ENCODE peak calls at places on chromosomes 4 and X, in nine cellular contexts. O is ovary, U is breast epithelium, Q is uterus, N is endothelial cell of umbilical vein, F is H1, W is thyroid gland, J is tibial nerve, H is A549. Z is an unnamed sample. For H3K4me1, the result is how much of the 10 kb centered on the place peaks cover.

GRCh38 chrX:54961750-54962149 is 32.2 kb downstream of the PFKFB1 start:
- DNase-seq in O (no peak), U (no peak), Q (no peak), N (no peak), F (no peak), W (no peak), J (no peak), H (no peak), Z (no peak)

GRCh38 chr4:168701061-168701460 is 204.2 kb downstream of the PALLD start:
- DNase-seq in O (no peak), U (no peak), Q (no peak), N (no peak), F (no peak), W (peak), J (no peak), H (no peak), Z (no peak)

GRCh38 chrX:132022115-132022862 is 813 bp upstream of the STK26 start:
- DNase-seq in O (no peak), U (no peak), Q (no peak), N (peak), F (no peak), W (no peak), J (no peak), H (peak), Z (no peak)

GRCh38 chrX:41150043-41150442 is 64.8 kb downstream of the USP9X start:
- DNase-seq in O (no peak), U (no peak), Q (no peak), N (no peak), F (no peak), W (no peak), J (no peak), H (no peak), Z (no peak)

GRCh38 chr4:38930199-38930598 is 62.6 kb downstream of the FAM114A1 start:
- DNase-seq in O (no peak), U (no peak), Q (no peak), N (no peak), F (no peak), W (no peak), J (no peak), H (no peak), Z (no peak)

GRCh38 chr4:27666943-27667342 is 806.3 kb downstream of the STIM2 start:
- DNase-seq in O (no peak), U (no peak), Q (no peak), N (no peak), F (no peak), W (no peak), J (no peak), H (peak), Z (no peak)

GRCh38 chr4:161929966-161930365 is 233.8 kb downstream of the FSTL5 start:
- DNase-seq in O (no peak), U (no peak), Q (no peak), N (peak), F (no peak), W (no peak), J (no peak), H (no peak), Z (no peak)

GRCh38 chr4:128388352-128388630 is 100.7 kb upstream of the PGRMC2 start:
- DNase-seq in O (no peak), U (no peak), Q (no peak), N (no peak), F (no peak), W (no peak), J (no peak), H (peak), Z (no peak)

GRCh38 chrX:32839781-32840180 is 371.6 kb downstream of the DMD start:
- DNase-seq in O (no peak), U (no peak), Q (no peak), N (no peak), F (no peak), W (no peak), J (no peak), H (no peak), Z (no peak)

GRCh38 chr4:174314770-174315169 is 31.1 kb downstream of the CEP44 start:
- DNase-seq in O (no peak), U (no peak), Q (no peak), N (no peak), F (peak), W (no peak), J (no peak), H (peak), Z (no peak)

GRCh38 chrX:79147477-79147876 is 3.0 kb downstream of the GPR174 start:
- DNase-seq in O (no peak), U (no peak), Q (no peak), N (no peak), F (no peak), W (no peak), J (no peak), H (no peak), Z (no peak)

GRCh38 chr4:40264995-40265909 is 68.4 kb downstream of the RHOH start:
- DNase-seq in O (no peak), U (no peak), Q (peak), N (no peak), F (no peak), W (peak), J (no peak), H (no peak), Z (no peak)

GRCh38 chr4:100188829-100189228 is 1.4 kb downstream of the DDIT4L start:
- DNase-seq in O (no peak), U (no peak), Q (no peak), N (no peak), F (no peak), W (peak), J (no peak), H (no peak), Z (no peak)

GRCh38 chrX:74924449-74925209 is 623 bp downstream of the NEXMIF start:
- DNase-seq in O (peak), U (peak), Q (peak), N (peak), F (no peak), W (peak), J (peak), H (peak), Z (peak)

GRCh38 chr4:188042191-188042590 is 46.6 kb downstream of the ZFP42 start:
- DNase-seq in O (no peak), U (no peak), Q (no peak), N (no peak), F (no peak), W (no peak), J (no peak), H (no peak), Z (no peak)

DNA sequence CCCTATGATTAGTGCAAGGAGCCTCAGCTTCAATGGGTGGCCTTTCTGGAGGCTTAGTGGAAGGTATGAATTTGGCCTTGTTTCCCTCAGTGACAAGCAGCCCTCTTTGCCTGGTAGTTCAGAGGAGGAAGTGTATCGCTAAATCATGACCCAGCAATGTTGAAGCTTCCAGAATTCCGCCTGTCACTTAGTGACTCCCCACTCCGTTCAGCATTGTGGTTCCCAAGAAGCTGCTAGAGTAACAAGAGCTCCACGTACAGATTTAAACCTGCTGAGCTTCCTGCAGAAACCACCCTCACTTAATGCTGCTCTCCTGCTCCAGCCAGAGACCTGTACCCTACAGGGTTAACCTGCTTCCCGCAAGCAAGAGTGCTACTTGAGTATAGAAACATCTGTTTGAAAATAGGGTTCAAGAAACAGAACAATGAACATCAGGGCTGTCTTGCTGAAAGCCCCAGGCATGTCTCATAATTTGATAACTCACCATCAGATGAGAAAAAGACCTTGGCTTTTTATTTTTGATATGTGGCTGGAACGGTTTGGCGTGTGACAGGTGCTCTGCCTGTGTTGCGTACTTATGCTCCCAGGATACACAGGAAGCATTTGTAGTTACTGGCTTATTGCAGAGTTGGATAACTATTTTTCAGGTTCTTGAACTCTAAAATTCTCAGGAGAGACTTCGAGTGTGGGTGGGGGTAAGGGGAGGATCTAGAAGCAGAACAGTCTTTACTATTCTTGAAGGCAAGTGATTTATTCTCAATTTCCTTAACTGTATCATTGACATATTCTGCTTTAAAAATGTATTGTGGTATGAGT is 105.3 kb downstream of the UCHL1 start:
- DNase-seq in O (no peak), U (no peak), Q (no peak), N (peak), F (no peak), W (peak), J (no peak), H (peak), Z (no peak)
- H3K4me1 ChIP-seq in O (under half), U (under half), Q (under half), N (under half), F (under half), W (half or more), J (half or more), H (half or more), Z (under half)

DNA sequence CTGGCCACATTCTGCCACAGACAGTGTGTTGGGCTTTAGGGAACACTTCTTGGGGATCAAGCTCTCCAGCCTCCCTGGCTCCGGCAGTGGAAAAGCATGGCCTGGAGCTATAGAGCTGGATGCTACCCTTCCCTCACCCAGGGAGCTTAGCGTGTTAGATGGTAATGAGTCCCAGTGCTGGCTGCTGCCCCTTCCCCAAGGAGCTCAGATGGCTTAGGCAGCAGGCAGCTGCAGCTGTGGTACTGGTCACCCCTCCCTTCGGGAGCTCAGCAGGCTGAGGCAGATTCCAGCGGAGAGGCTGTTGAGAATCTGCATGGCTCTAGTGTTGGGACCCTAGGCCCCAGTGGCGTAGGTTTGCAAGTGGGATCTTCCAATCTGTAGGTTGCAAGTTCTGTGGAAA is 19.5 kb downstream of the TMEM144 start:
- DNase-seq in O (no peak), U (no peak), Q (no peak), N (no peak), F (no peak), W (no peak), J (no peak), H (no peak), Z (no peak)
- TF ChIP-seq POLR2A in O (no peak), U (no peak), Q (no peak), N (no peak), F (no peak), W (no peak), J (no peak), H (no peak), Z (no peak)

GRCh38 chr4:145492376-145492775 is 10.7 kb downstream of the SMAD1 start:
- DNase-seq in O (no peak), U (no peak), Q (no peak), N (no peak), F (no peak), W (no peak), J (no peak), H (no peak), Z (no peak)
- H3K4me1 ChIP-seq in O (under half), U (under half), Q (under half), N (under half), F (under half), W (under half), J (under half), H (under half), Z (under half)

GRCh38 chr4:2501034-2501594 is 32.2 kb downstream of the RNF4 start:
- DNase-seq in O (no peak), U (no peak), Q (no peak), N (no peak), F (no peak), W (no peak), J (no peak), H (no peak), Z (no peak)
- TF ChIP-seq POLR2A in O (no peak), U (no peak), Q (no peak), N (no peak), F (no peak), W (no peak), J (no peak), H (no peak), Z (no peak)